ENCODE peak calls at places on chromosome 5, in five cellular contexts. Y is stimulated activated CD4-positive, alpha-beta T cell treated with anti-CD3 and anti-CD28 coated beads, Interleukin-1b, Interleukin-23, amount 100 ng/mL, for 24 hours; D is NCI-H1436; O is T-helper 17 cell; A is NCI-H1092. V is an unnamed sample.

GRCh38 chr5:36357391-36357790 is 55.7 kb upstream of the RANBP3L start:
- DNase-seq in Y (no peak), D (no peak), O (no peak), A (no peak), V (no peak)

GRCh38 chr5:172801184-172801671 is 30.2 kb upstream of the DUSP1 start:
- DNase-seq in Y (no peak), D (no peak), O (no peak), A (no peak), V (no peak)

GRCh38 chr5:76692651-76693050 is 23.3 kb upstream of the F2R start:
- DNase-seq in Y (no peak), D (no peak), O (no peak), A (no peak), V (no peak)

GRCh38 chr5:168172718-168173045 is 118.8 kb upstream of the WWC1 start:
- DNase-seq in Y (no peak), D (no peak), O (no peak), A (no peak), V (no peak)

GRCh38 chr5:74167930-74168315 is 472.6 kb downstream of the ENC1 start:
- DNase-seq in Y (no peak), D (no peak), O (no peak), A (no peak), V (no peak)

GRCh38 chr5:31632460-31632859 is 6.5 kb upstream of the PDZD2 start:
- DNase-seq in Y (no peak), D (no peak), O (no peak), A (no peak), V (no peak)

GRCh38 chr5:74256947-74257573 is 383.5 kb downstream of the ENC1 start:
- DNase-seq in Y (no peak), D (no peak), O (no peak), A (no peak), V (no peak)

GRCh38 chr5:180137401-180138213 is 66.0 kb upstream of the RNF130 start:
- DNase-seq in Y (no peak), D (no peak), O (no peak), A (no peak), V (no peak)

GRCh38 chr5:135041726-135042125 is 7.7 kb upstream of the PITX1 start:
- DNase-seq in Y (no peak), D (no peak), O (no peak), A (no peak), V (no peak)

V was measured in DMS79 treated with DMSO at 0.1 percent for 48 hours.